ENCODE peak calls at places on chromosomes 3 and 15, in eight cellular contexts. O is C1 segment of cervical spinal cord; W is stimulated activated CD4-positive, alpha-beta T cell treated with anti-CD3 and anti-CD28 coated beads, Interleukin-4, amount 100 ng/mL, for 1 hour; C is NCI-H2171; Y is effector CD4-positive, alpha-beta T cell; U is T-helper 9 cell; X is B cell; J is ACHN. G is an unnamed sample.

GRCh38 chr3:146223401-146224373 is 27.2 kb downstream of the PLSCR4 start:
- DNase-seq in O (no peak), W (no peak), C (no peak), Y (no peak), U (no peak), X (no peak), J (peak), G (no peak)

GRCh38 chr15:62141643-62142588 is 23.2 kb downstream of the C2CD4B start:
- DNase-seq in O (no peak), W (no peak), C (no peak), Y (no peak), U (no peak), X (no peak), J (no peak), G (no peak)

GRCh38 chr3:157865449-157865862 is 240.8 kb downstream of the SHOX2 start:
- DNase-seq in O (no peak), W (peak), C (no peak), Y (no peak), U (no peak), X (no peak), J (peak), G (peak)

GRCh38 chr3:137970914-137971831 is 38.8 kb upstream of the CLDN18 start:
- DNase-seq in O (peak), W (peak), C (peak), Y (peak), U (peak), X (no peak), J (peak), G (peak)

GRCh38 chr15:39088186-39088585 is 492.7 kb upstream of the THBS1 start:
- DNase-seq in O (no peak), W (no peak), C (no peak), Y (no peak), U (no peak), X (no peak), J (no peak), G (no peak)

GRCh38 chr3:32155117-32155516 is 48.7 kb downstream of the GPD1L start:
- DNase-seq in O (no peak), W (no peak), C (no peak), Y (no peak), U (no peak), X (no peak), J (no peak), G (no peak)

GRCh38 chr15:22979069-22979698 is 984 bp downstream of the CYFIP1 start:
- DNase-seq in O (peak), W (peak), C (no peak), Y (no peak), U (peak), X (no peak), J (peak), G (no peak)

GRCh38 chr15:69903476-69904295 is 194.0 kb downstream of the TLE3 start:
- DNase-seq in O (no peak), W (no peak), C (no peak), Y (no peak), U (no peak), X (no peak), J (no peak), G (no peak)

GRCh38 chr3:52393131-52393807 is 51.6 kb downstream of the SEMA3G start:
- DNase-seq in O (no peak), W (no peak), C (no peak), Y (no peak), U (no peak), X (no peak), J (no peak), G (no peak)

GRCh38 chr3:62378329-62378789 is 5.0 kb upstream of the FEZF2 start:
- DNase-seq in O (no peak), W (no peak), C (no peak), Y (no peak), U (no peak), X (no peak), J (no peak), G (no peak)

GRCh38 chr15:22918596-22919140 is 61.5 kb downstream of the CYFIP1 start:
- DNase-seq in O (no peak), W (no peak), C (no peak), Y (no peak), U (no peak), X (no peak), J (no peak), G (no peak)

GRCh38 chr15:77335298-77335697 is 84.6 kb downstream of the PEAK1 start:
- DNase-seq in O (no peak), W (no peak), C (peak), Y (no peak), U (no peak), X (no peak), J (no peak), G (no peak)

GRCh38 chr3:196412704-196413103 is 19.5 kb downstream of the UBXN7 start:
- DNase-seq in O (no peak), W (no peak), C (no peak), Y (no peak), U (no peak), X (no peak), J (no peak), G (no peak)

GRCh38 chr15:48459571-48460461 is 128.6 kb downstream of the DUT start:
- DNase-seq in O (no peak), W (no peak), C (no peak), Y (no peak), U (no peak), X (no peak), J (no peak), G (no peak)

G was measured in T-cell.